ENCODE peak calls at places on chromosome 4, in five cellular contexts. One of them, this sample, is unnamed.

GRCh38 chr4:30828290-30828926 is 108.2 kb downstream of the PCDH7 start:
- DNase-seq in CD8-positive, alpha-beta T cell: no peak
- DNase-seq in cardiac muscle cell: no peak
- DNase-seq in bronchial epithelial cell: peak; percentile 31
- DNase-seq in right lobe of liver: no peak
- DNase-seq in this sample: no peak

GRCh38 chr4:173242466-173243250 is 74.0 kb downstream of the GALNT7 start:
- DNase-seq in CD8-positive, alpha-beta T cell: no peak
- DNase-seq in cardiac muscle cell: no peak
- DNase-seq in bronchial epithelial cell: peak; percentile 39
- DNase-seq in right lobe of liver: no peak
- DNase-seq in this sample: no peak

GRCh38 chr4:55214172-55214571 is 88.8 kb upstream of the KDR start:
- DNase-seq in CD8-positive, alpha-beta T cell: no peak
- DNase-seq in cardiac muscle cell: no peak
- DNase-seq in bronchial epithelial cell: peak; percentile 42
- DNase-seq in right lobe of liver: no peak
- DNase-seq in this sample: peak; percentile 3

GRCh38 chr4:81754169-81754568 is 282.5 kb upstream of the RASGEF1B start:
- DNase-seq in CD8-positive, alpha-beta T cell: no peak
- DNase-seq in cardiac muscle cell: no peak
- DNase-seq in bronchial epithelial cell: peak; percentile 14
- DNase-seq in right lobe of liver: no peak
- DNase-seq in this sample: no peak

GRCh38 chr4:121380448-121381147 is at the start of gene QRFPR:
- DNase-seq in CD8-positive, alpha-beta T cell: no peak
- DNase-seq in cardiac muscle cell: peak; percentile 30
- DNase-seq in bronchial epithelial cell: peak; percentile 12
- DNase-seq in right lobe of liver: no peak
- DNase-seq in this sample: peak; percentile 69

GRCh38 chr4:184762100-184762499 is 28.2 kb upstream of the CENPU start:
- DNase-seq in CD8-positive, alpha-beta T cell: peak; percentile 16
- DNase-seq in cardiac muscle cell: no peak
- DNase-seq in bronchial epithelial cell: no peak
- DNase-seq in right lobe of liver: no peak
- DNase-seq in this sample: no peak

GRCh38 chr4:70836081-70836480 is 3.6 kb downstream of the GRSF1 start:
- DNase-seq in CD8-positive, alpha-beta T cell: no peak
- DNase-seq in cardiac muscle cell: no peak
- DNase-seq in bronchial epithelial cell: no peak
- DNase-seq in right lobe of liver: no peak
- DNase-seq in this sample: no peak

GRCh38 chr4:183008492-183008891 is 90.6 kb upstream of the WWC2 start:
- DNase-seq in CD8-positive, alpha-beta T cell: no peak
- DNase-seq in cardiac muscle cell: no peak
- DNase-seq in bronchial epithelial cell: no peak
- DNase-seq in right lobe of liver: no peak
- DNase-seq in this sample: no peak

GRCh38 chr4:38948551-38948950 is 80.9 kb downstream of the FAM114A1 start:
- DNase-seq in CD8-positive, alpha-beta T cell: no peak
- DNase-seq in cardiac muscle cell: no peak
- DNase-seq in bronchial epithelial cell: peak; percentile 87
- DNase-seq in right lobe of liver: no peak
- DNase-seq in this sample: peak; percentile 69

GRCh38 chr4:159013692-159014091 is 89.2 kb upstream of the RAPGEF2 start:
- DNase-seq in CD8-positive, alpha-beta T cell: no peak
- DNase-seq in cardiac muscle cell: no peak
- DNase-seq in bronchial epithelial cell: no peak
- DNase-seq in right lobe of liver: no peak
- DNase-seq in this sample: no peak

DNA sequence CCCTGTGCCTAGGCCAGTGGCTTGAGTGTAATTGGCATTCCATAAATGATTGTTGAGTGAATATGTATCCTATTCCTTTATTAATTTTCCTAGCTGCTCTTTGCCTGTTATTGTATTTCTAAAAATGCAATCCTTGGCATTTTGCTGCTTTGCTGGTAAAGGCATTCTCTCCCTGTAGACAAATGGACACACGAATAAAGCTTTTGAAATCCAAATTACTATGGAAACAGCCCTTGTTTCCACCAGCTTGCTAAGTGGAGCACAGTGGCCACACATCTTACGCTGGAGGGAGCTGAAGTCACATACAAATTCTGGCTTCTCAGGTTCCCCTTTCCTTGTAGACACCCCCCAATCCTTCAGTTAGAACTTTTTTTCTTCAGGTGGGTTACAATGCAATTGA is 66.3 kb downstream of the AGA start:
- DNase-seq in CD8-positive, alpha-beta T cell: no peak
- DNase-seq in cardiac muscle cell: no peak
- DNase-seq in bronchial epithelial cell: peak; percentile 10
- DNase-seq in right lobe of liver: no peak
- DNase-seq in this sample: no peak
- TF ChIP-seq CTCF in CD8-positive, alpha-beta T cell: no peak
- TF ChIP-seq CTCF in cardiac muscle cell: no peak
- TF ChIP-seq CTCF in bronchial epithelial cell: peak; percentile 6
- TF ChIP-seq CTCF in right lobe of liver: peak; percentile 15
- TF ChIP-seq CTCF in this sample: no peak

GRCh38 chr4:174764105-174764729 is 64.8 kb downstream of the GLRA3 start:
- DNase-seq in CD8-positive, alpha-beta T cell: no peak
- DNase-seq in cardiac muscle cell: peak; percentile 69
- DNase-seq in bronchial epithelial cell: peak; percentile 54
- DNase-seq in right lobe of liver: no peak
- DNase-seq in this sample: peak; percentile 15

GRCh38 chr4:174757736-174758135 is 71.3 kb downstream of the GLRA3 start:
- DNase-seq in CD8-positive, alpha-beta T cell: no peak
- DNase-seq in cardiac muscle cell: peak; percentile 2
- DNase-seq in bronchial epithelial cell: no peak
- DNase-seq in right lobe of liver: no peak
- DNase-seq in this sample: no peak

DNA sequence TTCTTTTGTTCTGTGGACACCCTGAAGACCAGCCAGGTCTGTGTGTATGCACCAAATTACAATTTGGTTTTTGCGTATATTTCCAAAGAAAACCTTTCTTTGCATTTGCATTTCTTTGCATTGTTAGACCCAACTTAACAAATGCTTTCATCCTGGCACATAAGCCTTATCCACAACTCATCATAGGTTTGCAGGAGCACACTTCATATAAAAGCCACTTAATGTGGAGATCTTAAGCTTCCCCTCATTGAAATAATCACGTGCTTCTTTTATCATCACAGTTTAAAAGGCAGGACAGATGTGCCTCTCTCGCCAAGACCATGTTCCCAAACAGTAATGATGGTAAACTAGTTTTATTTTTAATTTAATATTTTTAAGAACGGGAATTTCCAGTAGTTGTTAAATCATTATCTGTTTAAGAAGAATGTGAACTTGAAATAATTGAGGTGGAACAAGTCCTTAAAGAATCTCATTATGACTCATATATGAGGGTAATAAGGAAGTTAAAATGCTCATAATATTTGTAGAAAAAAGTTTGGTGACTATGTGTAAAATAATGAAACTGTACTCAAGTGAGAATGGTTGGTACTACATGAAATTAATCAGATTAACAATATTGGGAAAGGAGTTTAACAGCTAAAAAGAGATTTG is 65.5 kb downstream of the GLRA3 start:
- DNase-seq in CD8-positive, alpha-beta T cell: no peak
- DNase-seq in cardiac muscle cell: no peak
- DNase-seq in bronchial epithelial cell: peak; percentile 40
- DNase-seq in right lobe of liver: no peak
- DNase-seq in this sample: no peak
- TF ChIP-seq CTCF in CD8-positive, alpha-beta T cell: no peak
- TF ChIP-seq CTCF in cardiac muscle cell: no peak
- TF ChIP-seq CTCF in bronchial epithelial cell: no peak
- TF ChIP-seq CTCF in right lobe of liver: no peak
- TF ChIP-seq CTCF in this sample: no peak

GRCh38 chr4:118751634-118752293 is 66.6 kb downstream of the METTL14 start:
- DNase-seq in CD8-positive, alpha-beta T cell: no peak
- DNase-seq in cardiac muscle cell: no peak
- DNase-seq in bronchial epithelial cell: no peak
- DNase-seq in right lobe of liver: no peak
- DNase-seq in this sample: no peak

GRCh38 chr4:118746251-118746919 is 61.2 kb downstream of the METTL14 start:
- DNase-seq in CD8-positive, alpha-beta T cell: no peak
- DNase-seq in cardiac muscle cell: peak; percentile 75
- DNase-seq in bronchial epithelial cell: no peak
- DNase-seq in right lobe of liver: no peak
- DNase-seq in this sample: no peak

GRCh38 chr4:118753096-118753495 is 67.9 kb downstream of the METTL14 start:
- DNase-seq in CD8-positive, alpha-beta T cell: no peak
- DNase-seq in cardiac muscle cell: no peak
- DNase-seq in bronchial epithelial cell: no peak
- DNase-seq in right lobe of liver: no peak
- DNase-seq in this sample: no peak

GRCh38 chr4:118752551-118752950 is 67.4 kb downstream of the METTL14 start:
- DNase-seq in CD8-positive, alpha-beta T cell: no peak
- DNase-seq in cardiac muscle cell: no peak
- DNase-seq in bronchial epithelial cell: no peak
- DNase-seq in right lobe of liver: no peak
- DNase-seq in this sample: no peak

GRCh38 chr4:118749347-118749988 is 64.3 kb downstream of the METTL14 start:
- DNase-seq in CD8-positive, alpha-beta T cell: no peak
- DNase-seq in cardiac muscle cell: no peak
- DNase-seq in bronchial epithelial cell: no peak
- DNase-seq in right lobe of liver: peak; percentile 53
- DNase-seq in this sample: no peak
- TF ChIP-seq CTCF in CD8-positive, alpha-beta T cell: no peak
- TF ChIP-seq CTCF in cardiac muscle cell: no peak
- TF ChIP-seq CTCF in bronchial epithelial cell: no peak
- TF ChIP-seq CTCF in right lobe of liver: no peak
- TF ChIP-seq CTCF in this sample: no peak

GRCh38 chr4:88382621-88383020 is 4.0 kb downstream of the HERC6 start:
- DNase-seq in CD8-positive, alpha-beta T cell: peak; percentile 47
- DNase-seq in cardiac muscle cell: no peak
- DNase-seq in bronchial epithelial cell: peak; percentile 5
- DNase-seq in right lobe of liver: no peak
- DNase-seq in this sample: no peak

DNA sequence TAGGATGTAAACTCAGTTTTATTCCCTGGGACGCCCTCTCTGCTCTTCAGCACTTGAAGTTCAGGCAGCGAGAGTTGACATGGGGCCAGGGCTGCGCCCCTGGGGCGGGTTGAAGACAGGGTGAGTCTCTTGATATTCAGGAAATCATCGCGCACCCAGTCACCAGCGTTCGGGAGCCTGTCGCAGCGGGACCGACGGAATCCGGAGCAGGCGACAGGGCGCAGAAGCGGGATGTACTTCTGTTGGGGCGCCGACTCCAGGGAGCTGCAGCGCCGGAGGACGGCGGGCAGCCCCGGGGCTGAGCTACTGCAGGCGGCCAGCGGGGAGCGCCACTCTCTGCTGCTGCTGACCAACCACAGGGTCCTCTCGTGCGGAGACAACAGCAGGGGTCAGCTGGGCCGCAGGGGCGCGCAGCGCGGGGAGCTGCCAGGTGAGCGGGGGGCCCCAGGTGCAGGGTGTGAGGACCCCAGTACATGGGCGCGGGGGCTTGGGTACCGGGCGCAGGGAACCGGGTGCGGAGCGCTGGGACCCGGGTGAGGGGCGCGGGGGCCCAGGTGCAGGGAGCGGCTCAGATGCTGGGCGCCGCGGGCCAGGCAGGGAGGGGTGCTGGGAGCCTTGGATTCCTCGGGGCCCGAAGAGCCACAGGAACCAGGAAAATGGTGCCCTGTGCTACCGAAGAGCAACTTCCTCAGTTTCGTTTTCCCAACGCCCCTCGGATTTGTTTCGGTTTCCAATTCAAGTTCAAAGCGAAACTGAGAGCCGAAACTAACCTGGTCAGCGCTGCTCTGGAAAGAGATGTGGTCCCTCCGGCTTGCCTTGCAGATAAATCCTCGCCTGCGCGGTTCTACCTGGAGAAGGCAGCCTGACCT is at the start of gene HERC6:
- DNase-seq in CD8-positive, alpha-beta T cell: peak; percentile 71
- DNase-seq in cardiac muscle cell: peak; percentile 78
- DNase-seq in bronchial epithelial cell: peak; percentile 69
- DNase-seq in right lobe of liver: peak; percentile 79
- DNase-seq in this sample: peak; percentile 82
- TF ChIP-seq CTCF in CD8-positive, alpha-beta T cell: peak; percentile 57
- TF ChIP-seq CTCF in cardiac muscle cell: peak; percentile 78
- TF ChIP-seq CTCF in bronchial epithelial cell: peak; percentile 79
- TF ChIP-seq CTCF in right lobe of liver: peak; percentile 71
- TF ChIP-seq CTCF in this sample: peak; percentile 77

This sample was measured in RWPE1.